ENCODE peak calls at places on chromosomes 12 and 14, in nine cellular contexts. One of them, this sample, is unnamed.

GRCh38 chr14:30180219-30180618 is 252.6 kb upstream of the PRKD1 start:
- DNase-seq in dorsolateral prefrontal cortex: no peak
- DNase-seq in adrenal gland: no peak
- DNase-seq in hepatic stellate cell: no peak
- DNase-seq in stimulated activated CD8-positive, alpha-beta memory T cell treated with anti-CD3 and anti-CD28 coated beads, Interleukin-4, amount 100 ng/mL, for 4 hours: no peak
- DNase-seq in activated T-cell treated with anti-CD3 and anti-CD28 coated beads for 1 hour: no peak
- DNase-seq in tibial artery: no peak
- DNase-seq in A549: no peak
- DNase-seq in activated CD4-positive, alpha-beta memory T cell treated with anti-CD3 and anti-CD28 coated beads, Interleukin-2, amount 10 ng/mL, durations not matched to agents 7 days and 5 days: no peak
- DNase-seq in this sample: no peak

GRCh38 chr12:123250471-123251383 is 17.5 kb downstream of the MTRFR start:
- DNase-seq in dorsolateral prefrontal cortex: no peak
- DNase-seq in adrenal gland: peak
- DNase-seq in A549: peak
- DNase-seq in tibial artery: no peak
- DNase-seq in hepatic stellate cell: no peak
- DNase-seq in stimulated activated CD8-positive, alpha-beta memory T cell treated with anti-CD3 and anti-CD28 coated beads, Interleukin-4, amount 100 ng/mL, for 4 hours: no peak
- DNase-seq in activated CD4-positive, alpha-beta memory T cell treated with anti-CD3 and anti-CD28 coated beads, Interleukin-2, amount 10 ng/mL, durations not matched to agents 7 days and 5 days: no peak
- DNase-seq in activated T-cell treated with anti-CD3 and anti-CD28 coated beads for 1 hour: no peak
- DNase-seq in this sample: no peak

GRCh38 chr14:85444685-85445084 is 85.3 kb upstream of the FLRT2 start:
- DNase-seq in tibial artery: no peak
- DNase-seq in stimulated activated CD8-positive, alpha-beta memory T cell treated with anti-CD3 and anti-CD28 coated beads, Interleukin-4, amount 100 ng/mL, for 4 hours: no peak
- DNase-seq in A549: no peak
- DNase-seq in dorsolateral prefrontal cortex: no peak
- DNase-seq in activated CD4-positive, alpha-beta memory T cell treated with anti-CD3 and anti-CD28 coated beads, Interleukin-2, amount 10 ng/mL, durations not matched to agents 7 days and 5 days: no peak
- DNase-seq in adrenal gland: no peak
- DNase-seq in hepatic stellate cell: peak
- DNase-seq in activated T-cell treated with anti-CD3 and anti-CD28 coated beads for 1 hour: no peak
- DNase-seq in this sample: no peak

GRCh38 chr14:91420686-91421085 is 3.1 kb upstream of the CCDC88C start:
- DNase-seq in tibial artery: no peak
- DNase-seq in adrenal gland: no peak
- DNase-seq in A549: no peak
- DNase-seq in activated CD4-positive, alpha-beta memory T cell treated with anti-CD3 and anti-CD28 coated beads, Interleukin-2, amount 10 ng/mL, durations not matched to agents 7 days and 5 days: no peak
- DNase-seq in stimulated activated CD8-positive, alpha-beta memory T cell treated with anti-CD3 and anti-CD28 coated beads, Interleukin-4, amount 100 ng/mL, for 4 hours: no peak
- DNase-seq in hepatic stellate cell: peak
- DNase-seq in activated T-cell treated with anti-CD3 and anti-CD28 coated beads for 1 hour: no peak
- DNase-seq in dorsolateral prefrontal cortex: no peak
- DNase-seq in this sample: no peak

GRCh38 chr12:85076688-85077430 is 40.7 kb downstream of the LRRIQ1 start:
- DNase-seq in tibial artery: no peak
- DNase-seq in dorsolateral prefrontal cortex: no peak
- DNase-seq in activated CD4-positive, alpha-beta memory T cell treated with anti-CD3 and anti-CD28 coated beads, Interleukin-2, amount 10 ng/mL, durations not matched to agents 7 days and 5 days: no peak
- DNase-seq in A549: peak
- DNase-seq in hepatic stellate cell: peak
- DNase-seq in adrenal gland: no peak
- DNase-seq in activated T-cell treated with anti-CD3 and anti-CD28 coated beads for 1 hour: no peak
- DNase-seq in stimulated activated CD8-positive, alpha-beta memory T cell treated with anti-CD3 and anti-CD28 coated beads, Interleukin-4, amount 100 ng/mL, for 4 hours: no peak
- DNase-seq in this sample: no peak

GRCh38 chr14:65035049-65035448 is 48.4 kb downstream of the FNTB start:
- DNase-seq in adrenal gland: peak
- DNase-seq in activated T-cell treated with anti-CD3 and anti-CD28 coated beads for 1 hour: no peak
- DNase-seq in tibial artery: peak
- DNase-seq in hepatic stellate cell: no peak
- DNase-seq in stimulated activated CD8-positive, alpha-beta memory T cell treated with anti-CD3 and anti-CD28 coated beads, Interleukin-4, amount 100 ng/mL, for 4 hours: no peak
- DNase-seq in activated CD4-positive, alpha-beta memory T cell treated with anti-CD3 and anti-CD28 coated beads, Interleukin-2, amount 10 ng/mL, durations not matched to agents 7 days and 5 days: no peak
- DNase-seq in A549: no peak
- DNase-seq in dorsolateral prefrontal cortex: no peak
- DNase-seq in this sample: peak

GRCh38 chr12:93011100-93011499 is 82.0 kb upstream of the EEA1 start:
- DNase-seq in A549: no peak
- DNase-seq in hepatic stellate cell: no peak
- DNase-seq in activated T-cell treated with anti-CD3 and anti-CD28 coated beads for 1 hour: no peak
- DNase-seq in dorsolateral prefrontal cortex: no peak
- DNase-seq in activated CD4-positive, alpha-beta memory T cell treated with anti-CD3 and anti-CD28 coated beads, Interleukin-2, amount 10 ng/mL, durations not matched to agents 7 days and 5 days: no peak
- DNase-seq in stimulated activated CD8-positive, alpha-beta memory T cell treated with anti-CD3 and anti-CD28 coated beads, Interleukin-4, amount 100 ng/mL, for 4 hours: no peak
- DNase-seq in tibial artery: no peak
- DNase-seq in adrenal gland: no peak
- DNase-seq in this sample: no peak

GRCh38 chr14:50871914-50872732 is at the start of gene ABHD12B:
- DNase-seq in A549: no peak
- DNase-seq in tibial artery: no peak
- DNase-seq in dorsolateral prefrontal cortex: no peak
- DNase-seq in activated CD4-positive, alpha-beta memory T cell treated with anti-CD3 and anti-CD28 coated beads, Interleukin-2, amount 10 ng/mL, durations not matched to agents 7 days and 5 days: no peak
- DNase-seq in activated T-cell treated with anti-CD3 and anti-CD28 coated beads for 1 hour: no peak
- DNase-seq in hepatic stellate cell: no peak
- DNase-seq in adrenal gland: no peak
- DNase-seq in stimulated activated CD8-positive, alpha-beta memory T cell treated with anti-CD3 and anti-CD28 coated beads, Interleukin-4, amount 100 ng/mL, for 4 hours: no peak
- DNase-seq in this sample: no peak

GRCh38 chr14:64069634-64070359 is 217.0 kb downstream of the SYNE2 start:
- DNase-seq in A549: no peak
- DNase-seq in hepatic stellate cell: no peak
- DNase-seq in activated CD4-positive, alpha-beta memory T cell treated with anti-CD3 and anti-CD28 coated beads, Interleukin-2, amount 10 ng/mL, durations not matched to agents 7 days and 5 days: no peak
- DNase-seq in stimulated activated CD8-positive, alpha-beta memory T cell treated with anti-CD3 and anti-CD28 coated beads, Interleukin-4, amount 100 ng/mL, for 4 hours: no peak
- DNase-seq in activated T-cell treated with anti-CD3 and anti-CD28 coated beads for 1 hour: no peak
- DNase-seq in tibial artery: no peak
- DNase-seq in adrenal gland: no peak
- DNase-seq in dorsolateral prefrontal cortex: no peak
- DNase-seq in this sample: no peak

GRCh38 chr14:74732387-74732786 is 19.4 kb downstream of the FCF1 start:
- DNase-seq in adrenal gland: no peak
- DNase-seq in dorsolateral prefrontal cortex: no peak
- DNase-seq in stimulated activated CD8-positive, alpha-beta memory T cell treated with anti-CD3 and anti-CD28 coated beads, Interleukin-4, amount 100 ng/mL, for 4 hours: no peak
- DNase-seq in tibial artery: no peak
- DNase-seq in hepatic stellate cell: no peak
- DNase-seq in A549: no peak
- DNase-seq in activated CD4-positive, alpha-beta memory T cell treated with anti-CD3 and anti-CD28 coated beads, Interleukin-2, amount 10 ng/mL, durations not matched to agents 7 days and 5 days: no peak
- DNase-seq in activated T-cell treated with anti-CD3 and anti-CD28 coated beads for 1 hour: no peak
- DNase-seq in this sample: no peak

This sample was measured in nucleus accumbens.